ENCODE peak calls at places on chromosome 12, in eight cellular contexts. V, P, Q, T, A, N, I and L are unnamed samples.

GRCh38 chr12:52772188-52772587 is 5.0 kb downstream of the KRT76 start:
- DNase-seq in I (no peak), T (no peak), P (no peak), Q (no peak), N (no peak), V (no peak), A (peak), L (no peak)

GRCh38 chr12:119069029-119069731 is 87.8 kb downstream of the SRRM4 start:
- DNase-seq in V (no peak), A (no peak), T (no peak), P (no peak), N (no peak), I (no peak), Q (no peak), L (no peak)

GRCh38 chr12:45468751-45469615 is 253.1 kb downstream of the ANO6 start:
- DNase-seq in N (no peak), A (no peak), Q (no peak), P (no peak), V (no peak), T (peak), I (no peak), L (no peak)

GRCh38 chr12:70733385-70733784 is 96.2 kb upstream of the PTPRB start:
- DNase-seq in P (peak), N (peak), A (peak), Q (peak), V (no peak), I (no peak), T (no peak), L (peak)

GRCh38 chr12:62604856-62605255 is 138.2 kb downstream of the MON2 start:
- DNase-seq in N (no peak), A (peak), Q (no peak), V (no peak), T (no peak), P (no peak), I (no peak), L (peak)

GRCh38 chr12:92796650-92797049 is 93.9 kb downstream of the PLEKHG7 start:
- DNase-seq in V (no peak), I (no peak), N (no peak), A (no peak), T (no peak), P (no peak), Q (no peak), L (peak)

GRCh38 chr12:115096673-115097349 is 412.8 kb upstream of the TBX3 start:
- DNase-seq in Q (no peak), V (no peak), P (no peak), A (peak), I (no peak), N (no peak), T (no peak), L (peak)

GRCh38 chr12:87254371-87255030 is 774.7 kb downstream of the C12orf50 start:
- DNase-seq in V (no peak), P (no peak), T (no peak), I (no peak), A (no peak), Q (no peak), N (no peak), L (no peak)

GRCh38 chr12:131131077-131131807 is 177.5 kb downstream of the ADGRD1 start:
- DNase-seq in N (no peak), V (no peak), Q (no peak), A (no peak), I (no peak), P (no peak), T (no peak), L (no peak)

GRCh38 chr12:26112703-26113147 is 12.1 kb downstream of the BHLHE41 start:
- DNase-seq in T (no peak), N (no peak), A (no peak), V (no peak), I (no peak), P (no peak), Q (no peak), L (no peak)

GRCh38 chr12:124947561-124948398 is 33.3 kb upstream of the UBC start:
- DNase-seq in I (no peak), P (no peak), T (no peak), Q (no peak), V (no peak), A (no peak), N (no peak), L (no peak)

GRCh38 chr12:9364224-9365176 is 156.3 kb upstream of the PZP start:
- DNase-seq in A (peak), N (no peak), T (peak), V (peak), I (no peak), P (peak), Q (no peak), L (peak)

GRCh38 chr12:78101946-78102635 is 271.4 kb downstream of the NAV3 start:
- DNase-seq in V (no peak), Q (no peak), I (no peak), N (no peak), T (peak), P (no peak), A (no peak), L (no peak)

GRCh38 chr12:42166501-42166900 is 21.8 kb upstream of the GXYLT1 start:
- DNase-seq in V (no peak), Q (no peak), A (peak), N (no peak), T (no peak), I (no peak), P (no peak), L (no peak)

GRCh38 chr12:92538970-92539749 is 163.6 kb upstream of the PLEKHG7 start:
- DNase-seq in Q (no peak), I (no peak), A (peak), N (no peak), P (no peak), T (no peak), V (no peak), L (peak)

GRCh38 chr12:4717806-4718205 is 2.4 kb upstream of the GALNT8 start:
- DNase-seq in P (no peak), Q (no peak), A (no peak), V (no peak), N (no peak), I (no peak), T (no peak), L (no peak)

GRCh38 chr12:7832059-7832696 is 40.5 kb downstream of the SLC2A14 start:
- DNase-seq in Q (no peak), A (peak), T (peak), V (no peak), N (peak), P (peak), I (no peak), L (peak)

GRCh38 chr12:113234483-113234882 is 13.2 kb downstream of the TPCN1 start:
- DNase-seq in T (no peak), V (no peak), P (no peak), Q (no peak), I (no peak), N (no peak), A (no peak), L (no peak)

GRCh38 chr12:68222336-68222735 is 3.3 kb downstream of the IL26 start:
- DNase-seq in T (no peak), I (no peak), N (no peak), P (no peak), A (no peak), V (no peak), Q (no peak), L (no peak)

GRCh38 chr12:68225576-68226476 is at the start of gene IL26:
- DNase-seq in Q (no peak), T (no peak), N (no peak), V (no peak), P (no peak), I (no peak), A (no peak), L (no peak)

GRCh38 chr12:68221497-68221896 is 4.1 kb downstream of the IL26 start:
- DNase-seq in V (no peak), I (no peak), N (no peak), T (no peak), A (no peak), P (no peak), Q (no peak), L (no peak)

GRCh38 chr12:68224613-68225285 is 861 bp downstream of the IL26 start:
- DNase-seq in N (no peak), A (peak), I (no peak), V (no peak), P (no peak), Q (no peak), T (no peak), L (peak)

GRCh38 chr12:68223067-68223747 is 2.4 kb downstream of the IL26 start:
- DNase-seq in Q (peak), T (peak), N (peak), V (peak), I (peak), P (peak), A (peak), L (peak)
- TF ChIP-seq CTCF in Q (peak), T (peak), N (peak), V (peak), I (peak), P (peak), A (peak), L (peak)

GRCh38 chr12:123720141-123720814 is 8.1 kb downstream of the ATP6V0A2 start:
- DNase-seq in I (no peak), A (no peak), P (no peak), V (no peak), N (no peak), Q (no peak), T (no peak), L (no peak)
- TF ChIP-seq CTCF in I (no peak), A (no peak), P (no peak), V (no peak), N (no peak), Q (no peak), T (no peak), L (no peak)

GRCh38 chr12:33427071-33427470 is 12.5 kb downstream of the SYT10 start:
- DNase-seq in T (peak), I (no peak), P (peak), Q (no peak), V (no peak), N (no peak), A (no peak), L (no peak)
- TF ChIP-seq CTCF in T (peak), I (no peak), P (peak), Q (peak), V (no peak), N (no peak), A (no peak), L (no peak)

GRCh38 chr12:94149781-94150482 is 1.6 kb downstream of the PLXNC1 start:
- DNase-seq in Q (peak), N (no peak), I (peak), T (peak), A (no peak), P (no peak), V (peak), L (no peak)

GRCh38 chr12:94150483-94151225 is 2.3 kb downstream of the PLXNC1 start:
- DNase-seq in I (peak), T (peak), P (no peak), A (no peak), V (peak), N (no peak), Q (no peak), L (no peak)

GRCh38 chr12:94147991-94148840 is at the start of gene PLXNC1:
- DNase-seq in V (peak), Q (peak), A (peak), T (peak), I (peak), N (no peak), P (no peak), L (no peak)

GRCh38 chr12:94147377-94147990 is 893 bp upstream of the PLXNC1 start:
- DNase-seq in A (no peak), T (no peak), Q (no peak), P (no peak), N (no peak), V (no peak), I (no peak), L (no peak)

GRCh38 chr12:94148841-94149780 is 734 bp downstream of the PLXNC1 start:
- DNase-seq in Q (peak), I (peak), P (no peak), T (peak), A (peak), N (no peak), V (peak), L (no peak)
- TF ChIP-seq CTCF in Q (peak), I (peak), P (peak), T (peak), A (no peak), N (peak), V (peak), L (peak)

GRCh38 chr12:105083551-105084105 is 630 bp downstream of the ALDH1L2 start:
- DNase-seq in V (peak), I (peak), Q (no peak), N (peak), P (no peak), A (peak), T (peak), L (peak)
- TF ChIP-seq CTCF in V (no peak), I (no peak), Q (peak), N (no peak), P (no peak), A (peak), T (no peak), L (peak)

GRCh38 chr12:90017316-90017715 is 308.7 kb upstream of the ATP2B1 start:
- DNase-seq in V (no peak), P (no peak), N (no peak), A (peak), Q (no peak), I (no peak), T (no peak), L (no peak)

GRCh38 chr12:90008277-90008676 is 299.6 kb upstream of the ATP2B1 start:
- DNase-seq in N (no peak), Q (no peak), V (no peak), T (no peak), P (no peak), A (no peak), I (no peak), L (no peak)

GRCh38 chr12:90015228-90015627 is 306.6 kb upstream of the ATP2B1 start:
- DNase-seq in T (no peak), N (no peak), A (peak), I (no peak), Q (no peak), V (no peak), P (no peak), L (peak)

GRCh38 chr12:90010089-90010488 is 301.5 kb upstream of the ATP2B1 start:
- DNase-seq in I (no peak), T (peak), N (no peak), P (no peak), V (no peak), A (no peak), Q (no peak), L (no peak)

DNA sequence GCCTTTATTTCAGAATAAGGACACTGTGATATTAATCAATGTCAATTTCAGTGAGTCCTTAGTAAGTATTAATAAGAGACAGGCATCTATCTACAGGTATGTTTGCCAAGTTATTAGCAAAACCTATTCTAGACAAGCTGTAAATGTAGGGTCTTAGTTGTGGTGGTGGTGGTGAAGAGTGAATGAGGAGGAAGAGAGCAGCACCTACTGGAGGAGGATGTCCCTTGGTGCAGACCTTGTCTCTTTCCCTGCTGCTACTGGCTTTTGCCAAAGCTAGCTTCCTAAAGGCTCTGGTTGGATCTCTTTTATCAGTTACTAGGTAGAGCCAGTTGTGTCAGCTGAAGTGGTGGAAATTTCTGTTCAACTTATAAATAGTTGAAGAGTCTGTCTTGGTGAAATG is 304.8 kb upstream of the ATP2B1 start:
- DNase-seq in T (no peak), A (no peak), V (no peak), I (no peak), Q (no peak), N (no peak), P (no peak), L (peak)
- TF ChIP-seq CTCF in T (peak), A (peak), V (no peak), I (no peak), Q (no peak), N (no peak), P (peak), L (peak)

GRCh38 chr12:47801904-47802246 is 17.8 kb downstream of the HDAC7 start:
- DNase-seq in A (no peak), N (no peak), I (no peak), P (no peak), Q (no peak), V (no peak), T (no peak), L (no peak)

GRCh38 chr12:47803196-47803875 is 16.4 kb downstream of the HDAC7 start:
- DNase-seq in A (no peak), T (no peak), N (no peak), I (no peak), V (no peak), P (no peak), Q (no peak), L (no peak)

GRCh38 chr12:47801170-47801903 is 18.4 kb downstream of the HDAC7 start:
- DNase-seq in P (no peak), I (no peak), V (no peak), A (no peak), N (no peak), Q (no peak), T (no peak), L (no peak)

GRCh38 chr12:47800582-47800981 is 19.1 kb downstream of the HDAC7 start:
- DNase-seq in A (no peak), V (no peak), P (no peak), N (no peak), T (no peak), Q (no peak), I (no peak), L (no peak)

GRCh38 chr12:47802312-47802711 is 17.4 kb downstream of the HDAC7 start:
- DNase-seq in A (no peak), N (no peak), V (no peak), I (no peak), P (no peak), Q (no peak), T (no peak), L (no peak)
- TF ChIP-seq CTCF in A (peak), N (no peak), V (no peak), I (no peak), P (no peak), Q (peak), T (peak), L (peak)

DNA sequence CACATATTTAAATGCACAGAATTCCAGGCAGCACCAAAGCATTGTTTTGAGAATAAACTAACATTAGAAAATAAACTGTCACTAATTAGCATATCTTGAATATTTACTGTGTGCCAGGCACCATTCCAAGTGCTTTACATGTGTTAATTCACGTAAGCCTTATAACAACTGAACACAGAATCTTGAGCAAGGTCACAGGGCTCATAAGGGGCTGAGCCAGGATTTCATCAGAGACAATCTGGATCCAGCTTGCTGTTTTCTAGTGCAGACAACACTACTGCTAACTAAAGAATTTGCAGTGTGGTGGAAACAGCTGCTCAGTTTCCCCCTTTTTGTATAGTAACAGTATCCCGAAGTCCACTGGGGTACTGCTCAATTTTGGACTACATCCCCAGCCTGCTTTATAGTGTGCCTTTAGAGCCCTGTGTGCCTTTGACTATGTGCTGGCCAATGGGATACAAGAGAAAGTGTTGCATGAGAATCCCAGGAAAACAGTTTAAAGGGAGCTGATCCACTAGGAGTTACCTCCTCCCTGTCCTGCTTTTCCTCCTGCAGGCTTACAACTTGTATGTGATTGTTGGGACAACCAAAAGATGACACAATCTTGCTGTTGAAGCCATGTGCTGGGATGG is 36.0 kb upstream of the RMST start:
- DNase-seq in V (no peak), Q (no peak), T (peak), P (no peak), N (peak), A (no peak), I (no peak), L (no peak)
- TF ChIP-seq CTCF in V (no peak), Q (no peak), T (no peak), P (no peak), N (no peak), A (no peak), I (no peak), L (no peak)

GRCh38 chr12:57620245-57620935 is 9.2 kb downstream of the ARHGEF25 start:
- DNase-seq in T (no peak), N (no peak), A (no peak), I (no peak), Q (no peak), P (no peak), V (no peak), L (no peak)

GRCh38 chr12:57622293-57623245 is 10.4 kb downstream of the B4GALNT1 start:
- DNase-seq in V (no peak), P (no peak), N (no peak), T (no peak), A (no peak), Q (no peak), I (no peak), L (no peak)

GRCh38 chr12:57623385-57623784 is 9.6 kb downstream of the B4GALNT1 start:
- DNase-seq in T (no peak), N (no peak), I (no peak), A (no peak), V (no peak), Q (no peak), P (no peak), L (no peak)

GRCh38 chr12:57620936-57621496 is 9.8 kb downstream of the ARHGEF25 start:
- DNase-seq in V (no peak), N (no peak), I (peak), P (no peak), T (no peak), A (no peak), Q (no peak), L (no peak)

GRCh38 chr12:57621497-57622292 is 10.5 kb downstream of the ARHGEF25 start:
- DNase-seq in A (peak), I (peak), T (peak), Q (peak), V (peak), N (peak), P (no peak), L (peak)
- TF ChIP-seq CTCF in A (peak), I (peak), T (peak), Q (peak), V (peak), N (peak), P (peak), L (peak)

GRCh38 chr12:108174641-108175040 is 45.6 kb downstream of the WSCD2 start:
- DNase-seq in A (no peak), N (no peak), T (no peak), Q (no peak), V (no peak), I (no peak), P (no peak), L (no peak)

GRCh38 chr12:108176292-108176691 is 47.2 kb downstream of the WSCD2 start:
- DNase-seq in P (no peak), V (no peak), A (no peak), T (no peak), N (no peak), Q (no peak), I (no peak), L (no peak)

GRCh38 chr12:108173892-108174291 is 44.8 kb downstream of the WSCD2 start:
- DNase-seq in T (no peak), I (no peak), A (no peak), N (no peak), V (no peak), P (no peak), Q (no peak), L (no peak)

GRCh38 chr12:108177131-108177530 is 48.0 kb downstream of the WSCD2 start:
- DNase-seq in I (no peak), T (no peak), A (no peak), N (no peak), V (no peak), P (no peak), Q (no peak), L (no peak)

DNA sequence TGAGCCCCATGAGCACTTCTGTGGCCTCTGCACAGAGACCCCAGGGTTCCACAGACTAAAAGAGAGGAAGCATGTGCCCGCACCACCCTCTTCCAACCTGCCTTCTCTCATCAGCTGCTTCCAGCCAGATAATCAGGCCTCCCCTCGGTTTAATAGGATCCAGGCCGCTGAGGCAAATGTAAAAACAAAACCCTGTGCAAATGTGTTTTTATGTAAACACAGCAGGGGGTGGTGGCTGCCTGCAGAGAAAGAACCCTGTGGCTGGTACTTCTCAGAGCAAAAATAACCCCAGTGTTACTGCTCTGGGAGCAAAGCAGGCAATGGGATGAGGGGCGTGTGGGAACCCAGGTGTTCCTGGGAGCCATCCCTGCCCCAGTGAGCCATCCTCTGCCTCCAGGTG is 46.2 kb downstream of the WSCD2 start:
- DNase-seq in T (no peak), I (no peak), V (no peak), N (no peak), A (no peak), Q (no peak), P (no peak), L (no peak)
- TF ChIP-seq CTCF in T (no peak), I (no peak), V (no peak), N (no peak), A (peak), Q (no peak), P (no peak), L (no peak)